ENCODE peak calls at places on chromosomes 11 and 22, in ten cellular contexts. R, T, B, N, S, A, G, U, C and V are unnamed samples.

GRCh38 chr11:125433454-125434121 is 62.5 kb downstream of the FEZ1 start:
- DNase-seq in R (peak), T (peak), B (peak), N (peak), S (peak), A (no peak), G (no peak), U (peak), C (peak), V (no peak)

GRCh38 chr11:34492806-34493414 is 20.7 kb downstream of the ELF5 start:
- DNase-seq in R (peak), T (peak), B (peak), N (peak), S (peak), A (peak), G (peak), U (peak), C (peak), V (no peak)

GRCh38 chr22:44571566-44572413 is 73.8 kb upstream of the RTL6 start:
- DNase-seq in R (peak), T (no peak), B (no peak), N (no peak), S (no peak), A (no peak), G (no peak), U (no peak), C (no peak), V (peak)

GRCh38 chr11:129960216-129961214 is 42.1 kb downstream of the PRDM10 start:
- DNase-seq in R (peak), T (peak), B (peak), N (peak), S (no peak), A (no peak), G (no peak), U (no peak), C (peak), V (no peak)

GRCh38 chr22:46031965-46032851 is 55.2 kb upstream of the WNT7B start:
- DNase-seq in R (no peak), T (no peak), B (no peak), N (no peak), S (peak), A (peak), G (no peak), U (no peak), C (no peak), V (no peak)

GRCh38 chr11:1640076-1640946 is 10.7 kb downstream of the KRTAP5-5 start:
- DNase-seq in R (peak), T (peak), B (peak), N (peak), S (peak), A (no peak), G (no peak), U (no peak), C (peak), V (no peak)

GRCh38 chr11:96169250-96169649 is 173.7 kb downstream of the MAML2 start:
- DNase-seq in R (no peak), T (no peak), B (no peak), N (no peak), S (peak), A (no peak), G (no peak), U (no peak), C (no peak), V (no peak)

GRCh38 chr11:119316729-119317591 is at the start of gene MCAM:
- DNase-seq in R (peak), T (no peak), B (peak), N (no peak), S (no peak), A (no peak), G (no peak), U (peak), C (peak), V (peak)

GRCh38 chr11:3044004-3044403 is 13.2 kb downstream of the CARS1 start:
- DNase-seq in R (no peak), T (no peak), B (no peak), N (no peak), S (no peak), A (no peak), G (no peak), U (no peak), C (peak), V (no peak)

DNA sequence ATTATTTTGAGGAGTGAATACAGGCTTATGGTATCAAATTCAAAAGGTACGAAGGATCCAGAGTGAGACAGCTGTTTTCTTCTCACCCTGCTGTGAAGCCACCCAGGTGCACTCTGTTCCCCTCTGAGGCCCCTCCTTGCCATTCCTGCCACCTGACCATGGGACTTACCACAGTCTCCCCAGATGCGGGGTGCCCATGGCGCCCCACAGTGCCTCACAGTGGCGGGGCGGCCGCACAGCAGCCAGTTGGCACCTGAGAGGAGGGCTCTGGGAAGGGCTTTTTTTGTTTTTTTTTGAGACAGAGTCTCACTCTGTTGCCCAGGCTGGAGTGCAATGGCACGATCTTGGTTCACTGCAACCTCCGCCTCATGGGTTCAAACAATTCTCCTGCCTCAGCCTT is 151.7 kb downstream of the CEP164 start:
- DNase-seq in R (peak), T (no peak), B (no peak), N (no peak), S (peak), A (no peak), G (no peak), U (no peak), C (no peak), V (no peak)
- TF ChIP-seq CTCF in R (peak), T (no peak), B (peak), N (no peak), S (no peak), A (no peak), G (no peak), U (no peak), C (no peak), V (peak)

GRCh38 chr22:33917744-33918406 is 2.4 kb downstream of the LARGE1 start:
- DNase-seq in R (peak), T (no peak), B (no peak), N (no peak), S (no peak), A (no peak), G (no peak), U (no peak), C (peak), V (no peak)
- TF ChIP-seq CTCF in R (peak), T (peak), B (no peak), N (no peak), S (no peak), A (peak), G (peak), U (peak), C (no peak), V (peak)

DNA sequence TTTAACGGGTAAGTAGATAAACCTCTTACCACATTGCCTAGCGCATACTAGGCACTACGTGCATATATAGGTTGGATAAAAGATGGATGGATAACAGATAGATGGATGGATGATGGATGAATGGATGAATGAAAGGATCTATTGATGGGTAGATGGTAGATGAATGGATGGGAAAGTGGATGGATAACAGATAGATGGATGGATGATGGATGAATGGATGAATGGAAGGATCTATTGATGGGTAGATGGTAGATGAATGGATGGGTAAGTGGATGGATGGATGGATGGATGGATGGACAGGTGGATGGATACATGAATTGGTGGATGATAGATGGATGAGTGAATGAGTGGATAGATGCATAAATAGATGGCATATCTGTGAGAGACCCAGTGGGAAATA is 555.0 kb downstream of the MN1 start:
- DNase-seq in R (no peak), T (no peak), B (no peak), N (no peak), S (no peak), A (no peak), G (no peak), U (no peak), C (no peak), V (no peak)
- TF ChIP-seq CTCF in R (no peak), T (no peak), B (no peak), N (no peak), S (no peak), A (no peak), G (no peak), U (no peak), C (no peak), V (no peak)

GRCh38 chr11:132311703-132312102 is 941.3 kb downstream of the NTM start:
- DNase-seq in R (no peak), T (no peak), B (no peak), N (no peak), S (no peak), A (no peak), G (no peak), U (no peak), C (no peak), V (no peak)

GRCh38 chr11:132312161-132312560 is 941.7 kb downstream of the NTM start:
- DNase-seq in R (no peak), T (no peak), B (peak), N (peak), S (no peak), A (no peak), G (no peak), U (no peak), C (peak), V (no peak)

GRCh38 chr11:132307309-132308020 is 937.0 kb downstream of the NTM start:
- DNase-seq in R (no peak), T (no peak), B (no peak), N (no peak), S (no peak), A (no peak), G (peak), U (no peak), C (no peak), V (no peak)

GRCh38 chr11:132310390-132311375 is 940.3 kb downstream of the NTM start:
- DNase-seq in R (peak), T (no peak), B (no peak), N (no peak), S (no peak), A (no peak), G (no peak), U (no peak), C (no peak), V (no peak)

DNA sequence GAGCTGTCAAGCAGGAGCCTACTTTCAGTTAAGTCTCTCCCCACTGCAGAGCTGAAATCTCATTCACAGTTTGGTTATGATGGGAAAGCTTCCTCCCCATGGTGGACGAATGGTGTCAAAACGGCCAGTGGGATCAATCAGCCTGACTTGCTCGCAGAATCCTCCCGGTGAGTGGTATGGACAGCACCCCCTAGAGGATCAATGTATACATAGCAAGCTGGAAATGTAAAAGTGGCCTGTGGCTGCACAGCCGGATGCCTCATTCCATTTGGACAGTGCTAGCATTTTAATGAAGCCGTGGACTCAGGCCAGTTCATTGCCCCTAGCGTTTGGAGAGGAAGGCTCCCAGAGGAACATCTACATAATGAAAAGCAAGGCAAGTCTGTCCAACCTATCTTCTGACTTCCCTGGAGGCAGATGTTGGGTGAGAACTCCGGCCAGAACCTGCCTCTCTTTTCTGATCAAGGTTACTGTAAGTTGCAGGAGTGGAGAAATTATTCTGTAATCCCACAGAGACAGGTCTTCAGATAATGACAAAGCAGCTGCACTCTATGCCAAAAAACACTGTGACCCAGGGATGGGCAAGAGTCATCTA is 942.3 kb downstream of the NTM start:
- DNase-seq in R (peak), T (no peak), B (no peak), N (peak), S (no peak), A (no peak), G (no peak), U (no peak), C (peak), V (no peak)
- TF ChIP-seq CTCF in R (peak), T (no peak), B (peak), N (peak), S (peak), A (peak), G (peak), U (peak), C (peak), V (peak)

GRCh38 chr11:70048279-70049024 is 29.7 kb upstream of the ANO1 start:
- DNase-seq in R (no peak), T (peak), B (peak), N (no peak), S (no peak), A (no peak), G (no peak), U (no peak), C (no peak), V (peak)
- TF ChIP-seq CTCF in R (no peak), T (no peak), B (peak), N (peak), S (no peak), A (no peak), G (peak), U (peak), C (peak), V (peak)

DNA sequence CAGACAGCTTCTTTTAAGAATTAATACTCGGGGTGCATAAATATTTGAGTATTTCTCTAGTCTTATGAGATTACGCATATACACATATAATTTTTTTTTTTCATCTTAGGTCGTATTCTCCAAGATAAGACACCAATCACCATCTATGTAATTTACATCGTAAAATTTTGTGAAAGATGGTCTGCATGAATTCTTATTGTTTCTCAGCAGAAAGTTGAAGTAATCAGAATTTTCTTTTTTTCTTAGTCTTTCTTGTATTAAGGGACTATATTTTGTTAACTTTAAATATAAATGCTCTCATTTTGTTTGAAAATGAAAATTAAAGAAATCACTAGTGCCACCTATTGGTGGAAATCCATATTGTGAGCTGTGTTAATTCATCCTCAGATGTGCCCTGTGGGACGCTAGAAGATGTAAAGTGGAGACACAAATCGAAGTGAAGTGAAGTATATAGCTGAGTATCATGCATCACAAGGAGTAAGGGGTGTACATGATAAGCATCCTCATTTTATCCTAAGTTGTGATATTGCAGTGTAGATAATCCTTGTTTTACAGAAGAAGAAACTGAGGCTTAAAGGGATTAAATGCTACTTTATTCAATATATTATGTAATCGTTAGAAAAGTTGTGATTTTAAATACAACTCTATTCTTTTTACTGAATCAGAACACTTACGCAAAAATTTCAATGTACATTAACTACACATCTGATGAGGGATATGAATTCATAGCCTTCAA is 2084.3 kb downstream of the LRRC4C start:
- DNase-seq in R (no peak), T (peak), B (peak), N (peak), S (no peak), A (no peak), G (no peak), U (no peak), C (peak), V (no peak)
- TF ChIP-seq CTCF in R (peak), T (peak), B (peak), N (peak), S (peak), A (peak), G (peak), U (peak), C (peak), V (peak)

DNA sequence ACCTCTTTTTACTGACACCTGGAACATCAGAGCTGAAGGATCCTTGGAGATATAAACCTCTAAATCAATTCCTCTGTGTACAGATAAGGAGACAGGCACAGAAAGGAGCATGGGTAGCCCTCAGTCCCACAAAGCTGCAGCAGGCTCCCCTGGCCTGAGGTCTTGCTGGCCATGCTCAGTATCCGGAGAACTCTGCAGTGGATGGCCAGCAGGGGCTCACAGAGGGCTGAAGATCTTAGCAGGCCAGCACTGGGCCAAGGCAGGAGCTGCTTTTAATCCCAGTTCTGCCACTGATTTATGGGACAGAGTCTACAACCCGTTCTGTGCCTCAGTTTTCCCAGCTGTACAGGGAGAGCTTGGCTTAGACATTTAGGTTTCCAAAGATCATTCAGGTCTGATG is 52.6 kb upstream of the LRRC32 start:
- DNase-seq in R (no peak), T (no peak), B (no peak), N (no peak), S (no peak), A (no peak), G (no peak), U (no peak), C (no peak), V (no peak)
- TF ChIP-seq CTCF in R (no peak), T (no peak), B (peak), N (no peak), S (no peak), A (no peak), G (no peak), U (no peak), C (no peak), V (no peak)

DNA sequence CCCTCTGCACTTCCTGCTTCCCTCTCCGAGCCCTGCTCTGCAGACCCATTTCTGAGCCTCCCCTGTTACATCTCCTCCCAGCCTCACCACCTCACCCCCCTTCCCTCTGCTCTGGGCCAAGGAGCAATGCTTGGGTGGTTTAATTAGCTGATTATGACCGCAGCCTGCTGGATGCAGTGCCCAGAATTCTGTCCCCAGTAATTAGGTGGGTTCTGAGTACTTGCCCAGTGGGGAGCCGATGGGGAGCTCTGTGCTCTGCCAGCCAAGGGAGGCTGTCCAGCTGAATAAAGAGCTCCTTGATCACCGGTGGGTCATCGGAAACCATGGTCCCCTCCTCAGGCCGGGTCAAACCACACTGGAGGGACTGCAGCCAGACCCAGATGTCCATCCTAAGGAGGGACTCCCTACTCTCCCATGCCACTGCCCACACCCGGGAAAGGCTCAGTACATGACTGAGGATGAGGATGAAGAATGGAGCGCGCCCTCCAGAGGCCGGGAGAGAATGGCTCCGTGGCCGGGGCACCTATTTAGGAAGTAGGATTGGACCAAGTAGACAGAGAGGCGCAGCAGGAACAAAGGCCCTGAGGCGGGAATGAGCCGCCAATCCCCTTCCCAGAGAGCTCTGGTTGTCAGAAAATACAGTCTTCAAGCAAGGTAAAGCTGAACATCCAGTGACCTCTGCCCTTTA is 9.1 kb downstream of the ARRB1 start:
- DNase-seq in R (no peak), T (no peak), B (no peak), N (no peak), S (no peak), A (no peak), G (no peak), U (no peak), C (no peak), V (no peak)
- TF ChIP-seq CTCF in R (no peak), T (no peak), B (peak), N (no peak), S (no peak), A (no peak), G (no peak), U (no peak), C (no peak), V (no peak)

DNA sequence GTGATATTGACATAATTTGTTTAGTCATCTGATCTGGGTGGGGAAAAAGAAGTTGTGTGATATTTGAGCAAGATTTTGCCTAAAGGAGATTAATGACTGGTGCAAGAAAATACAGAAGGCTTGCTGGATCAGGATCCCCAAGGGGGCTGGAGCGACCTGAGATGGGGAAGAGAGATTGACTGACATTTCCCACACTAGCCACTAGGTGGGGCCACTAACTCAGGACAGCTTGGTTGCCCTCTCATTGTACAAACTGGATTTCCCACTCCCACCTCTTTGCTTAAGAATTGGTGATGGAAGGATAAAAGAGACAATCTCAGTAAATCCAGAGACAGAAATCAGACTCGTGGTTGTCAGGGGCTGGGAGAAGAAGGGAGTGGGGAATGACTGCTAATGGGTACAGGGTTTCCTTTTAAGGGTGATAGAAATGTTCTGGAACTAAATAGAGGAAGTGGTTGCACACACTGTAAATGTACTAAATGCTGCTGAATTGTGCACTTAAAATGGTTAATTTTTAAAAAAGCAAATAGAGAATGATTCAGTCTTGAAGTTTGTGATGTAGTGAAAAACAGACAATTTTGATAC is 50.7 kb downstream of the CTTN start:
- DNase-seq in R (no peak), T (peak), B (no peak), N (no peak), S (no peak), A (no peak), G (no peak), U (no peak), C (no peak), V (no peak)
- TF ChIP-seq CTCF in R (peak), T (peak), B (peak), N (peak), S (no peak), A (peak), G (peak), U (peak), C (peak), V (peak)

GRCh38 chr11:43576834-43577521 is 103.6 kb upstream of the HSD17B12 start:
- DNase-seq in R (peak), T (peak), B (peak), N (peak), S (no peak), A (no peak), G (no peak), U (peak), C (peak), V (no peak)
- TF ChIP-seq CTCF in R (peak), T (no peak), B (peak), N (peak), S (no peak), A (no peak), G (peak), U (peak), C (peak), V (peak)